ENCODE peak calls at places on chromosomes 6 and 20, in seven cellular contexts. Q is suprapubic skin, D is GM12892, I is GM23338, X is transverse colon, G is H1, J is breast epithelium. M is an unnamed sample.

GRCh38 chr6:31827286-31828079 is at the start of gene HSPA1B:
- DNase-seq in Q (peak), G (peak), J (peak), I (peak), D (peak), X (peak), M (peak)

GRCh38 chr6:44263357-44264100 is 1.8 kb downstream of the NFKBIE start:
- DNase-seq in I (peak), D (no peak), Q (no peak), X (peak), G (no peak), J (no peak), M (no peak)

GRCh38 chr6:161152904-161153662 is 120.8 kb downstream of the AGPAT4 start:
- DNase-seq in G (no peak), J (no peak), Q (no peak), I (no peak), X (no peak), D (no peak), M (no peak)

GRCh38 chr6:36856277-36856676 is 17.0 kb upstream of the CPNE5 start:
- DNase-seq in G (no peak), Q (no peak), D (no peak), I (no peak), X (no peak), J (no peak), M (no peak)

GRCh38 chr6:16420715-16421461 is 182.5 kb downstream of the GMPR start:
- DNase-seq in G (no peak), Q (no peak), J (no peak), D (no peak), X (peak), I (peak), M (no peak)

GRCh38 chr6:43391448-43392031 is 22.1 kb upstream of the ZNF318 start:
- DNase-seq in X (no peak), G (no peak), D (no peak), I (no peak), Q (no peak), J (no peak), M (no peak)

GRCh38 chr6:132853059-132853458 is 38.7 kb downstream of the RPS12 start:
- DNase-seq in J (no peak), G (no peak), Q (no peak), I (no peak), D (no peak), X (no peak), M (no peak)

GRCh38 chr20:61877776-61878477 is 187.8 kb downstream of the TAF4 start:
- DNase-seq in G (no peak), J (no peak), Q (no peak), I (no peak), D (no peak), X (no peak), M (no peak)

GRCh38 chr20:3172933-3173581 is at the start of gene LZTS3:
- DNase-seq in I (peak), Q (peak), D (peak), X (peak), G (peak), J (peak), M (no peak)

GRCh38 chr6:17490724-17491123 is 97.3 kb downstream of the CAP2 start:
- DNase-seq in Q (no peak), G (peak), J (no peak), D (no peak), X (no peak), I (no peak), M (peak)

GRCh38 chr20:35849726-35850125 is 77.9 kb downstream of the PHF20 start:
- DNase-seq in D (no peak), X (no peak), J (no peak), Q (no peak), G (no peak), I (no peak), M (no peak)

GRCh38 chr6:50815436-50816114 is 3.1 kb upstream of the TFAP2B start:
- DNase-seq in D (no peak), X (no peak), Q (no peak), J (no peak), I (no peak), G (no peak), M (no peak)

GRCh38 chr20:17648782-17649730 is 33.0 kb downstream of the RRBP1 start:
- DNase-seq in G (no peak), X (peak), I (peak), D (no peak), J (no peak), Q (no peak), M (no peak)

GRCh38 chr6:146886587-146887446 is 288.0 kb downstream of the ADGB start:
- DNase-seq in G (no peak), X (no peak), Q (no peak), D (no peak), I (no peak), J (no peak), M (no peak)

GRCh38 chr20:9514461-9515210 is at the start of gene LAMP5:
- DNase-seq in I (peak), Q (no peak), X (no peak), G (peak), D (no peak), J (no peak), M (peak)

GRCh38 chr6:55490871-55491270 is 88.1 kb downstream of the HMGCLL1 start:
- DNase-seq in G (no peak), I (no peak), Q (no peak), D (no peak), X (no peak), J (no peak), M (no peak)

GRCh38 chr6:150250826-150251225 is 108.0 kb downstream of the PPP1R14C start:
- DNase-seq in I (peak), X (no peak), J (no peak), G (no peak), D (no peak), Q (no peak), M (no peak)
- TF ChIP-seq POLR2AphosphoS5 in I (no peak), X (no peak), J (no peak), G (no peak), D (no peak), Q (no peak), M (no peak)

GRCh38 chr20:4508773-4509172 is 212.9 kb upstream of the PRND start:
- DNase-seq in J (no peak), I (peak), X (no peak), D (no peak), G (no peak), Q (no peak), M (no peak)

GRCh38 chr20:4513720-4514119 is 208.0 kb upstream of the PRND start:
- DNase-seq in D (no peak), J (no peak), X (no peak), I (no peak), Q (no peak), G (no peak), M (no peak)

GRCh38 chr20:4512891-4513550 is 208.7 kb upstream of the PRND start:
- DNase-seq in G (no peak), I (no peak), Q (no peak), X (no peak), J (no peak), D (no peak), M (no peak)

GRCh38 chr20:4509825-4510522 is 211.7 kb upstream of the PRND start:
- DNase-seq in D (no peak), J (no peak), Q (no peak), I (no peak), X (no peak), G (no peak), M (no peak)

GRCh38 chr20:4511776-4512175 is 209.9 kb upstream of the PRND start:
- DNase-seq in Q (no peak), X (no peak), D (no peak), I (no peak), G (no peak), J (no peak), M (no peak)
- TF ChIP-seq POLR2AphosphoS5 in Q (no peak), X (no peak), D (no peak), I (no peak), G (no peak), J (no peak), M (no peak)

DNA sequence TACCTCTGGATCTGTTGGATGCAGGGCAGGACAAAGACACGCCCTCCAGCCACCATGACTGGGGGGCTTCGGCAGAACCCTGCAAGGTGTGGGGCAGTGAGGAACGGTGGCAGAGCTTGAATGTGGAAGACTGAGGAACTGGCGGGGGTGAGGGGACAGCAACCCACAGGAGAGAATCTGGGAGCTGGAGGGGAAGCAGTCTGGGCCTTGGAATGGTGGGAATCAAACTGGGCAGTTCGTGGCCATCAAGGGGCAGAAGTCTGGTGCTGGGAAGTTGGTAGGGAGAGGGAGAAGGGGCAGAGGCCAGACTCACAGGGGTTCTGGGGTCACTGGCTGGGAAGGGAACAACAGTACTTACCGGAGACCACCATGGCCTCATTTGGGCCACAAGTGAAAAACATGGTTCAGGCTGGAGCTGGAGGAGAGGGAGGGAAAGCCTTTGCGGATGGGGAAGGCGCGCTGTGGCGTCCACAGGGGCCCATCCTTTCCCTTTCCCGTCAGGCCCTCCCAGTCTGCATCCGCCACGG is 635 bp downstream of the FLOT1 start:
- DNase-seq in G (no peak), D (no peak), J (no peak), Q (no peak), X (peak), I (no peak), M (no peak)
- TF ChIP-seq POLR2AphosphoS5 in G (no peak), D (peak), J (no peak), Q (no peak), X (peak), I (no peak), M (no peak)

DNA sequence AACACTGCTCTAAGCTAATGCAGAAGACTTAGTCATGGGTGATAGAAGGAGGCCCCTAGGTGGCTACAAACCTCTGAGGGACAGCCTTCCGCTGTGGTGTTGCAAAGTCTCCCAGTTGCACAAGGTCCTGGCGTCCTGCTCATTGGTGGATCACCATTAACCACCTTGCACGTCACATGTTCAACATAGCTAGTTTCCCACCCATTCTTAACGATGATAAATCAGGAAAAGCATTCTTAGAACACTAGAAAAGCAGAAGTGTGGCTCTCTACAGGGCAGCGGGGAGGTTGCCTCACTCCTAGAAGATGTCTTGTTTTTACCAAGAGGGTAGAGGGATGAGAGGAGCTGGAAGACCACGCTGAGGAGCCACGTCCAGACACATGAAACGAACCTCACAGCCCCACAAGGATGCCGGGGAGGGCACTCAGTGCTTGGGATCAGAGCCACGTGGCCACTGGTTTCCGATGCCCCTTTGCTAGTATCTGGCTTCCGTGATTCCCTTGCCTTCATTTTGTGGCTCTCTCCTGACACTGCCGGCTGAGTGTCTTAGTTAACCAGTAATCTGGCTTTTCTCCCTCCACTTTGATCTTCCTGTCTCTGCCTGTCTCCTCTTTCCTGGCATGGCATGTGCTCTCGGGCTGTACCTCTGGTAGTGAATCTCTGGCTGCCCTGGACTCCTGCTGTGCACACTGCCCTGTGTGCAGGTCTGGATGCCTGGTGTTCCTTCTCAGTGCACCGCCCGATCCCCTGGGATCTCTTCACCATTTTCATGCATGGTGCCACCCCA is 91.4 kb upstream of the NEDD9 start:
- DNase-seq in D (no peak), I (no peak), J (no peak), Q (no peak), X (no peak), G (no peak), M (no peak)
- TF ChIP-seq POLR2AphosphoS5 in D (no peak), I (no peak), J (no peak), Q (no peak), X (no peak), G (no peak), M (no peak)

GRCh38 chr6:115838763-115839401 is 221.8 kb downstream of the FRK start:
- DNase-seq in X (peak), G (peak), Q (no peak), J (no peak), I (peak), D (no peak), M (no peak)
- TF ChIP-seq POLR2AphosphoS5 in X (no peak), G (no peak), Q (no peak), J (no peak), I (no peak), D (no peak), M (no peak)

GRCh38 chr6:164528539-164528938 is 780.9 kb downstream of the C6orf118 start:
- DNase-seq in D (no peak), G (no peak), I (no peak), Q (no peak), J (no peak), X (no peak), M (no peak)

GRCh38 chr6:164520916-164521315 is 788.5 kb downstream of the C6orf118 start:
- DNase-seq in I (no peak), Q (no peak), G (no peak), X (no peak), D (no peak), J (no peak), M (peak)

DNA sequence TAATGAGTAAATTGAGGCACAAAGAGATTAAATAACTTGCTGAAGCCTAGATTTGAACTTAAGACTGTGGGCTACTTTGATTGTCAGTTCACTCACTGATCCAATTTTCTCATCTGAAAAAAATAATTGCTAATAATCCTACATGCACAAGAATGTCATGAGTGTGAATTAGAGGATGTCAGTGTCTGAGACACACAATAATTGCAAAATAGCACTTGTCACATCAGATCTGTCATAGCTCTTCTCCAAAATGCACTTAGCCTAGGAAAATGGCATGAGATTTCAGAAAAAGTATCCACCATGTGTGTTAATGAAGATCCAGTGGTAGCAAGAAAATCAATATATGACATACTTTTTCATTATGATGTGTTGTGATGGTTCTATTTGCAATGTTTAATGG is 786.3 kb downstream of the C6orf118 start:
- DNase-seq in D (no peak), G (no peak), Q (no peak), J (no peak), I (no peak), X (no peak), M (no peak)
- TF ChIP-seq POLR2AphosphoS5 in D (no peak), G (no peak), Q (no peak), J (no peak), I (no peak), X (no peak), M (no peak)

DNA sequence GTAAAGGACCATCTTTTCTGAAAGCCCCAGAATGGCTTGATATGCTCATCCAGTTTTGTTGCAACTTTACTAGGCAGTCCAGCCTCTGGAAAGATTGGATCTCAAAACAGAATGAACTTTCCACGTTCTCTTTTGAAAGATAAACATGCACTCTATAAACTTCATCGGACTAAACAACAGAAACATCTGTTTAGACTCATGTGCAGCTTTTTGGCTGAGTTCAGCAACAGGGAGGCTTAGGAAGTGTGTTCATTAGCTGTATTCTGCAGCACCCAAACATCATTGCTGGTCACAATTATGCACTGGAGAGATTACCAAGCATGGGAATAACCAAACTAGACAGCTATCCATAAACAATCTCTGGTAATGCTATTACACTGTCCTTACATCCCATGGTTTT is 180.5 kb downstream of the TENT5A start:
- DNase-seq in Q (no peak), X (no peak), D (no peak), I (no peak), G (no peak), J (no peak), M (no peak)
- TF ChIP-seq POLR2AphosphoS5 in Q (no peak), X (peak), D (no peak), I (no peak), G (no peak), J (no peak), M (no peak)

DNA sequence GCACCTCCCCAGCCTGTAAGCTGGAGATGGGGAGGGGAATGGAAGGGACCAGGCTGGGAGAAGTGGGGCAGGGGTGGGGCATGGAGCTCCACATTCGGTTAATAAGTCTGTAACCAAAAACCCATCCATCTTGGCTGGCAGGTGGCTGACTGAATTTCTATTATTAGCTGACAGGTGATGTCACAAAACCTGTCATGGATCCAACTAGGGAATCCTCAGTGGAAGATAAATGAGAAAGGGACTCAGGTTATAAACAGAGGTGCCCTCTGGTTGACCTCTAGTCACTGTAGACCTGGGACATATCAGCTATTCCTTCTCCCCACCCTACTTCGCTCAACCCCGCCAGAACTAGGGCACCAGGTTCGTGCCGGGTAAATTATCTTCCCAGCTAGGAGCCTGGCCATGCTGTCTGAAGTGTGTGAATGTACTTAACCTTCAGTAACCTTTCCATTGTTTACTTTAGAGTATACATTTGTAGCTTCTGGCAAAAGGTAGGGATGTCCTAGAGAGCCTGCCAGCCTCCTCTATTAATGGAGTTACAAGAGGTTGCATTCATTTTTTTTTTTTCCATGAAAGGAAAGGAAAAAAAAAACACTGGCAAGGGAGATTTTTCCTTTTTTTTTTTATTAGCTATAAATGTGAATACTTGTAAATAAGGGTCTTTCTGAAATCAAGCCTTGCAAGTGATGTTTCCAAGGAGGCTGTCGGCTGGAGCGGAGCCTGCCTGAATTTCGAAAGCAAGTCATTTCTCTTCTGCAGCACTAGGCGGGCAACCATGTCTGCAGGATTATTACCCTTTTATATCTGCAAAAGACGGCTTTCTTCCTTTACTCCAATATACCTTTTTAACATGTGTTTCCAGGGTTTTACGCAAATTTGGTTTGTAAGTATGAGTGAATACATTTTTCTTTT is 135.9 kb downstream of the TMEM242 start:
- DNase-seq in J (no peak), G (no peak), Q (no peak), D (no peak), X (no peak), I (no peak), M (no peak)
- TF ChIP-seq POLR2AphosphoS5 in J (no peak), G (no peak), Q (no peak), D (no peak), X (no peak), I (no peak), M (peak)